ENCODE peak calls at places on chromosome 3, in six cellular contexts. W is GM20000, Z is brain microvascular endothelial cell, M is T-helper 22 cell, V is type B pancreatic cell, E is HFFc6. R is an unnamed sample.

GRCh38 chr3:163056874-163057497 is 1560.4 kb downstream of the OTOL1 start:
- DNase-seq in M (no peak), Z (peak), E (peak), V (no peak), W (peak), R (peak)

GRCh38 chr3:143331336-143331735 is 211.8 kb downstream of the CHST2 start:
- DNase-seq in W (no peak), E (no peak), Z (peak), M (no peak), V (no peak), R (no peak)

GRCh38 chr3:127389913-127390312 is 102.1 kb upstream of the PRR20G start:
- DNase-seq in V (no peak), E (no peak), Z (no peak), W (no peak), M (no peak), R (no peak)

GRCh38 chr3:135860761-135861160 is 104.8 kb upstream of the PPP2R3A start:
- DNase-seq in V (no peak), E (no peak), M (no peak), Z (no peak), W (no peak), R (no peak)

GRCh38 chr3:33883538-33884203 is 85.2 kb downstream of the PDCD6IP start:
- DNase-seq in V (no peak), W (peak), M (no peak), E (peak), Z (peak), R (peak)

GRCh38 chr3:42090973-42091731 is at the start of gene TRAK1:
- DNase-seq in E (no peak), W (no peak), Z (no peak), V (no peak), M (no peak), R (no peak)

GRCh38 chr3:58824285-58824684 is 157.7 kb upstream of the FAM3D start:
- DNase-seq in E (peak), W (peak), V (no peak), Z (peak), M (no peak), R (peak)

GRCh38 chr3:95613993-95614392 is 1200.4 kb upstream of the EPHA6 start:
- DNase-seq in V (no peak), E (no peak), W (no peak), Z (no peak), M (no peak), R (no peak)

GRCh38 chr3:184696643-184697042 is 15.2 kb downstream of the MAGEF1 start:
- DNase-seq in Z (no peak), V (no peak), W (no peak), E (no peak), M (no peak), R (no peak)

R was measured in A172.